ENCODE peak calls at places on chromosomes 12 and 14, in eight cellular contexts. One of them, this sample, is unnamed.
A peak's percentile ranks its signal among the peaks of the same experiment; 100 is the strongest.

GRCh38 chr12:109433618-109434017 is 43.5 kb downstream of the KCTD10 start:
- DNase-seq in GM23338: peak; percentile 58
- DNase-seq in aorta: no peak
- DNase-seq in right lobe of liver: no peak
- DNase-seq in effector memory CD4-positive, alpha-beta T cell: no peak
- DNase-seq in sigmoid colon: no peak
- DNase-seq in endodermal cell: peak; percentile 90
- DNase-seq in keratinocyte: no peak
- DNase-seq in this sample: no peak

GRCh38 chr12:131487379-131488129 is 223.3 kb upstream of the SFSWAP start:
- DNase-seq in GM23338: no peak
- DNase-seq in aorta: no peak
- DNase-seq in right lobe of liver: no peak
- DNase-seq in effector memory CD4-positive, alpha-beta T cell: no peak
- DNase-seq in sigmoid colon: no peak
- DNase-seq in endodermal cell: no peak
- DNase-seq in keratinocyte: no peak
- DNase-seq in this sample: no peak

GRCh38 chr12:124459852-124460645 is 107.4 kb downstream of the NCOR2 start:
- DNase-seq in GM23338: no peak
- DNase-seq in aorta: peak; percentile 74
- DNase-seq in right lobe of liver: no peak
- DNase-seq in effector memory CD4-positive, alpha-beta T cell: no peak
- DNase-seq in sigmoid colon: no peak
- DNase-seq in endodermal cell: no peak
- DNase-seq in keratinocyte: no peak
- DNase-seq in this sample: no peak

GRCh38 chr14:69571879-69572633 is 2.6 kb downstream of the CCDC177 start:
- DNase-seq in GM23338: peak; percentile 78
- DNase-seq in aorta: peak; percentile 73
- DNase-seq in right lobe of liver: no peak
- DNase-seq in effector memory CD4-positive, alpha-beta T cell: no peak
- DNase-seq in sigmoid colon: no peak
- DNase-seq in endodermal cell: peak; percentile 87
- DNase-seq in keratinocyte: no peak
- DNase-seq in this sample: no peak

GRCh38 chr14:75274899-75275569 is 3.6 kb upstream of the FOS start:
- DNase-seq in GM23338: no peak
- DNase-seq in aorta: no peak
- DNase-seq in right lobe of liver: peak; percentile 74
- DNase-seq in effector memory CD4-positive, alpha-beta T cell: peak; percentile 66
- DNase-seq in sigmoid colon: peak; percentile 84
- DNase-seq in endodermal cell: peak; percentile 26
- DNase-seq in keratinocyte: no peak
- DNase-seq in this sample: no peak

GRCh38 chr12:116406529-116406928 is 129.0 kb upstream of the MED13L start:
- DNase-seq in GM23338: peak; percentile 65
- DNase-seq in aorta: peak; percentile 95
- DNase-seq in right lobe of liver: peak; percentile 92
- DNase-seq in effector memory CD4-positive, alpha-beta T cell: no peak
- DNase-seq in sigmoid colon: peak; percentile 95
- DNase-seq in endodermal cell: peak; percentile 91
- DNase-seq in keratinocyte: peak; percentile 58
- DNase-seq in this sample: peak; percentile 90

GRCh38 chr12:27549231-27549800 is 25.3 kb downstream of the PPFIBP1 start:
- DNase-seq in GM23338: no peak
- DNase-seq in aorta: no peak
- DNase-seq in right lobe of liver: no peak
- DNase-seq in effector memory CD4-positive, alpha-beta T cell: no peak
- DNase-seq in sigmoid colon: no peak
- DNase-seq in endodermal cell: no peak
- DNase-seq in keratinocyte: no peak
- DNase-seq in this sample: peak; percentile 77

GRCh38 chr12:90839340-90839739 is 115.6 kb downstream of the CCER1 start:
- DNase-seq in GM23338: no peak
- DNase-seq in aorta: no peak
- DNase-seq in right lobe of liver: no peak
- DNase-seq in effector memory CD4-positive, alpha-beta T cell: no peak
- DNase-seq in sigmoid colon: no peak
- DNase-seq in endodermal cell: no peak
- DNase-seq in keratinocyte: no peak
- DNase-seq in this sample: peak; percentile 44

GRCh38 chr12:122087431-122088180 is 9.1 kb downstream of the MLXIP start:
- DNase-seq in GM23338: no peak
- DNase-seq in aorta: peak; percentile 62
- DNase-seq in right lobe of liver: no peak
- DNase-seq in effector memory CD4-positive, alpha-beta T cell: no peak
- DNase-seq in sigmoid colon: peak; percentile 59
- DNase-seq in endodermal cell: no peak
- DNase-seq in keratinocyte: no peak
- DNase-seq in this sample: no peak

GRCh38 chr14:69657961-69658360 is 46.6 kb downstream of the SUSD6 start:
- DNase-seq in GM23338: peak; percentile 56
- DNase-seq in aorta: no peak
- DNase-seq in right lobe of liver: peak; percentile 79
- DNase-seq in effector memory CD4-positive, alpha-beta T cell: no peak
- DNase-seq in sigmoid colon: no peak
- DNase-seq in endodermal cell: peak; percentile 77
- DNase-seq in keratinocyte: peak; percentile 55
- DNase-seq in this sample: peak; percentile 34

GRCh38 chr12:2797721-2798418 is 3.1 kb downstream of the FKBP4 start:
- DNase-seq in GM23338: no peak
- DNase-seq in aorta: no peak
- DNase-seq in right lobe of liver: no peak
- DNase-seq in effector memory CD4-positive, alpha-beta T cell: no peak
- DNase-seq in sigmoid colon: no peak
- DNase-seq in endodermal cell: no peak
- DNase-seq in keratinocyte: no peak
- DNase-seq in this sample: no peak

GRCh38 chr14:20454645-20455354 is at the start of the genes APEX1 and OSGEP:
- DNase-seq in GM23338: peak; percentile 100
- DNase-seq in aorta: peak; percentile 99
- DNase-seq in right lobe of liver: peak; percentile 98
- DNase-seq in effector memory CD4-positive, alpha-beta T cell: peak; percentile 98
- DNase-seq in sigmoid colon: peak; percentile 99
- DNase-seq in endodermal cell: peak; percentile 99
- DNase-seq in keratinocyte: peak; percentile 95
- DNase-seq in this sample: peak; percentile 100

GRCh38 chr12:22543246-22544037 is 900 bp downstream of the C2CD5 start:
- DNase-seq in GM23338: peak; percentile 44
- DNase-seq in aorta: no peak
- DNase-seq in right lobe of liver: peak; percentile 73
- DNase-seq in effector memory CD4-positive, alpha-beta T cell: peak; percentile 27
- DNase-seq in sigmoid colon: peak; percentile 74
- DNase-seq in endodermal cell: no peak
- DNase-seq in keratinocyte: no peak
- DNase-seq in this sample: peak; percentile 52

GRCh38 chr12:75665216-75665615 is 153.8 kb upstream of the KRR1 start:
- DNase-seq in GM23338: no peak
- DNase-seq in aorta: no peak
- DNase-seq in right lobe of liver: no peak
- DNase-seq in effector memory CD4-positive, alpha-beta T cell: no peak
- DNase-seq in sigmoid colon: no peak
- DNase-seq in endodermal cell: no peak
- DNase-seq in keratinocyte: no peak
- DNase-seq in this sample: no peak

GRCh38 chr12:31387011-31387410 is 61.1 kb upstream of the SINHCAF start:
- DNase-seq in GM23338: peak; percentile 83
- DNase-seq in aorta: no peak
- DNase-seq in right lobe of liver: no peak
- DNase-seq in effector memory CD4-positive, alpha-beta T cell: no peak
- DNase-seq in sigmoid colon: no peak
- DNase-seq in endodermal cell: no peak
- DNase-seq in keratinocyte: no peak
- DNase-seq in this sample: no peak
- H3K4me1 ChIP-seq in GM23338: peaks cover 53% of the 10 kb centered on the region
- H3K4me1 ChIP-seq in aorta: no peaks in the 10 kb centered on the region
- H3K4me1 ChIP-seq in right lobe of liver: no peaks in the 10 kb centered on the region
- H3K4me1 ChIP-seq in effector memory CD4-positive, alpha-beta T cell: no peaks in the 10 kb centered on the region
- H3K4me1 ChIP-seq in sigmoid colon: no peaks in the 10 kb centered on the region
- H3K4me1 ChIP-seq in endodermal cell: peaks cover 16% of the 10 kb centered on the region
- H3K4me1 ChIP-seq in keratinocyte: peaks cover 9% of the 10 kb centered on the region
- H3K4me1 ChIP-seq in this sample: no peaks in the 10 kb centered on the region

DNA sequence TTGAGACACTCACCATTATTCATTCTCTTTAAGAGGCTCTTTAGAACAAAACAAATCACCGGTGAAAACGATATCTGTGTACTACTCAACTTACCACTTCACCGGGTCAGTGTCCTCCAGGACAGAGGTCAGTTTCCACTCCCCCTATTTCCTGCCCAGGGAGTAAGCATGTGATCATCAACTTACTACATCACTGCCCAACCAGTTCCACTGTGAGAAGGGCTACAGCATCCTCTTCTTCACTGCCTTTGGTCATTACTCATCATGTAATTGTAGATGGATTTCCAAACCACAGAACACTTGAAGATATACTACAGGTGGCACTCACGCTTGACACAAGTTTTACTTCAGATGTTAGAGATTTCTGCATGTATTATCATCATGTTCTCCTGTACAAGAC is 5.7 kb downstream of the TMCC3 start:
- DNase-seq in GM23338: no peak
- DNase-seq in aorta: no peak
- DNase-seq in right lobe of liver: no peak
- DNase-seq in effector memory CD4-positive, alpha-beta T cell: no peak
- DNase-seq in sigmoid colon: no peak
- DNase-seq in endodermal cell: no peak
- DNase-seq in keratinocyte: no peak
- DNase-seq in this sample: peak; percentile 14
- H3K4me3 ChIP-seq in GM23338: no peak overlapping the region
- H3K4me3 ChIP-seq in aorta: no peak overlapping the region
- H3K4me3 ChIP-seq in right lobe of liver: no peak overlapping the region
- H3K4me3 ChIP-seq in effector memory CD4-positive, alpha-beta T cell: no peak overlapping the region
- H3K4me3 ChIP-seq in sigmoid colon: no peak overlapping the region
- H3K4me3 ChIP-seq in endodermal cell: no peak overlapping the region
- H3K4me3 ChIP-seq in keratinocyte: no peak overlapping the region
- H3K4me3 ChIP-seq in this sample: no peak overlapping the region

GRCh38 chr12:49901026-49901425 is 2.7 kb downstream of the FAIM2 start:
- DNase-seq in GM23338: no peak
- DNase-seq in aorta: no peak
- DNase-seq in right lobe of liver: peak; percentile 19
- DNase-seq in effector memory CD4-positive, alpha-beta T cell: no peak
- DNase-seq in sigmoid colon: peak; percentile 38
- DNase-seq in endodermal cell: no peak
- DNase-seq in keratinocyte: no peak
- DNase-seq in this sample: no peak
- H3K36me3 ChIP-seq in GM23338: no peaks in the 10 kb centered on the region
- H3K36me3 ChIP-seq in aorta: no peaks in the 10 kb centered on the region
- H3K36me3 ChIP-seq in right lobe of liver: no peaks in the 10 kb centered on the region
- H3K36me3 ChIP-seq in effector memory CD4-positive, alpha-beta T cell: no peaks in the 10 kb centered on the region
- H3K36me3 ChIP-seq in sigmoid colon: no peaks in the 10 kb centered on the region
- H3K36me3 ChIP-seq in endodermal cell: no peaks in the 10 kb centered on the region
- H3K36me3 ChIP-seq in keratinocyte: no peaks in the 10 kb centered on the region
- H3K36me3 ChIP-seq in this sample: no peaks in the 10 kb centered on the region

DNA sequence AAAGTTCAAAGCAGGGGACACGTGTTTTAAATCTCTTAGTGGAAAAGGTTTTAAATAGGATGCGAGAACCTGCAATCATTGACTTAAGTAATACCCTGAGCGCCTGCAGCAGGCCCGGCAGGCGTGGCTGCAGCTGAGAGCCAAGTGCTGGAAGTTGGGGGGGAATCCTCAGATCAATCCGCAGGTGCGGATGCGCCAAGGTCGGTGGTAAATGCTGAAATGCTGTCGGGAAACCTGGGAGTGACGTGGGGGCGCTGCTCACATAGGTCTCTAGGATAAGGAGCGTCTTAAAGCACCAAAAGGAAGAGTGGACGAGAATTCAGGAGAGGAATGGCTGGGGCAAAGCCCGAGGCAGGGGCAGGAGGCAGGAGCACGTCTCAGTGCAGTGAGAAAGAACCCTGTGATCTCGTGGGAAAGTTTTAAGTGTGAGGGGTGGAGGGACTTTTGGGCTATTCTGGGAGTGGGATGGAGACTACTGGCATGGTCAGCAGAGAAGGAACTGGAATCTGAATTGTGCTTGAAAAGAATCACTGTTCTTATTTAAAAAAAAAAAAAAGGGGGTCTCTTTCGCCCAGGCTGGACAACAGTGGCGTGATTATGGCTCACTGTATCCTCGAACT is 883 bp upstream of the CDCA4 start:
- DNase-seq in GM23338: peak; percentile 75
- DNase-seq in aorta: no peak
- DNase-seq in right lobe of liver: no peak
- DNase-seq in effector memory CD4-positive, alpha-beta T cell: peak; percentile 14
- DNase-seq in sigmoid colon: no peak
- DNase-seq in endodermal cell: peak; percentile 85
- DNase-seq in keratinocyte: no peak
- DNase-seq in this sample: peak; percentile 47
- H3K4me1 ChIP-seq in GM23338: peaks cover 25% of the 10 kb centered on the region
- H3K4me1 ChIP-seq in aorta: no peaks in the 10 kb centered on the region
- H3K4me1 ChIP-seq in right lobe of liver: peaks cover 4% of the 10 kb centered on the region
- H3K4me1 ChIP-seq in effector memory CD4-positive, alpha-beta T cell: peaks cover 24% of the 10 kb centered on the region
- H3K4me1 ChIP-seq in sigmoid colon: peaks cover 37% of the 10 kb centered on the region
- H3K4me1 ChIP-seq in endodermal cell: peaks cover 5% of the 10 kb centered on the region
- H3K4me1 ChIP-seq in keratinocyte: peaks cover 71% of the 10 kb centered on the region
- H3K4me1 ChIP-seq in this sample: peaks cover 44% of the 10 kb centered on the region

DNA sequence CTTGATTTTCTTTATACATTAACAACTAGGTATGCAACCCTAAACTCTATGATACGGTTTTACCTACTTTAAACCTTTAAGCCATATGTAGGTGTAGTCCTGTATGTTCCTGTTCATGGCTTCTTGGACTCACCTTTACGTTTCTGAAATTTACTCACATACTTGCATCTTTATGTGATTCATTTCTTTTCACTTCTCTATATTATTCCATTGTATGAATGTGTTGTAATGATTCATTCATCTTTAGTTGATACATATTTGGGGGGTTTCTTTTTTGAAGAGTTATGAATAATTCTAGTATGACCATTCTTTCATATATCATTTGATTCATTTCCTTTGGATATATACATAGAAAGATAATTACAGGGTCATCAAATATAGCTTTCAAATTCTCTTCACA is 2.4 kb upstream of the TAS2R50 start:
- DNase-seq in GM23338: no peak
- DNase-seq in aorta: no peak
- DNase-seq in right lobe of liver: no peak
- DNase-seq in effector memory CD4-positive, alpha-beta T cell: no peak
- DNase-seq in sigmoid colon: no peak
- DNase-seq in endodermal cell: no peak
- DNase-seq in keratinocyte: no peak
- DNase-seq in this sample: no peak
- H3K4me3 ChIP-seq in GM23338: no peak overlapping the region
- H3K4me3 ChIP-seq in aorta: no peak overlapping the region
- H3K4me3 ChIP-seq in right lobe of liver: no peak overlapping the region
- H3K4me3 ChIP-seq in effector memory CD4-positive, alpha-beta T cell: no peak overlapping the region
- H3K4me3 ChIP-seq in sigmoid colon: no peak overlapping the region
- H3K4me3 ChIP-seq in endodermal cell: no peak overlapping the region
- H3K4me3 ChIP-seq in keratinocyte: no peak overlapping the region
- H3K4me3 ChIP-seq in this sample: no peak overlapping the region

DNA sequence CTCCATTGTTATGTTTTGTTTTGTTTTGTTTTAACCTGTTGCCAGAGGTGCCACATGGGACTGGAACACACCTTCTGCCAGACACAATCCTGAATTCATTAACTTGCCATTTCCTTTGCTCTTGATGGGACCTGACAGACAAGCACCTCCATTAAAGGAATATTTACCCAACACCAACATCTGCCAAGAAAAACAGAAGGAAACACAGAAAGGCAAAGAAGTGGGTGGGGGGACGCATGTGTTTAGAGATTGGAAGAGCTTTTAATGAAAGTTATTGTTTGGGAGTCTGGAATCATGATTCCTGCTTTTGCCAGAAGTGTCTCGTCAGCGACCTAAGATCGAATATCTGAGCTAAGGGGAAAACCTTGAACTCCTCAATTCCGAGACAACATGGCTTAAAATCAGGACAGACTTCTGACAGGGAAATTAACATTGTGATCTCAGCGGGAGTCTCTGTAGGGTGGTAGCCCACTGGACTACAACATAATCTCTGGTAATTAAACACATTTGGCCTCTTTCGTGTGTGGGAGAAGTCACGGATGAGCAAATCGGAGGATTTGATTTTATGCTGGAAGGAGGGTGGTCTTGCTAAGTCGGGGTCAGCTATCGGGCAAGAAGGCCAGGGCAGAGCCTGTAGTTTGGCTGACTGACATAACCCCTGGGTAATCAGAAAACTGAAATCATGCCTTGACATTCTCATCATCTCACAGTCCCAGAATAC is 210.3 kb upstream of the FAR2 start:
- DNase-seq in GM23338: no peak
- DNase-seq in aorta: no peak
- DNase-seq in right lobe of liver: no peak
- DNase-seq in effector memory CD4-positive, alpha-beta T cell: no peak
- DNase-seq in sigmoid colon: no peak
- DNase-seq in endodermal cell: no peak
- DNase-seq in keratinocyte: no peak
- DNase-seq in this sample: no peak
- H3K36me3 ChIP-seq in GM23338: no peaks in the 10 kb centered on the region
- H3K36me3 ChIP-seq in aorta: no peaks in the 10 kb centered on the region
- H3K36me3 ChIP-seq in right lobe of liver: no peaks in the 10 kb centered on the region
- H3K36me3 ChIP-seq in effector memory CD4-positive, alpha-beta T cell: no peaks in the 10 kb centered on the region
- H3K36me3 ChIP-seq in sigmoid colon: no peaks in the 10 kb centered on the region
- H3K36me3 ChIP-seq in endodermal cell: no peaks in the 10 kb centered on the region
- H3K36me3 ChIP-seq in keratinocyte: no peaks in the 10 kb centered on the region
- H3K36me3 ChIP-seq in this sample: no peaks in the 10 kb centered on the region

This sample was measured in adipocyte.